ENCODE peak calls at places on chromosomes 11 and 22, in ten cellular contexts. U is thoracic aorta, F is PC-3, H is ascending aorta, V is heart right ventricle, I is cardiac muscle cell, G is mammary epithelial cell, M is lower lobe of right lung, C is heart left ventricle, W is sigmoid colon. A is an unnamed sample.

GRCh38 chr22:32761251-32761903 is 40.1 kb upstream of the TIMP3 start:
- DNase-seq in U (no peak), F (no peak), H (no peak), V (no peak), I (no peak), G (no peak), M (no peak), C (no peak), W (no peak), A (peak)

GRCh38 chr22:46055176-46055850 is 78.4 kb upstream of the WNT7B start:
- DNase-seq in U (no peak), F (peak), H (peak), V (no peak), I (no peak), G (peak), M (peak), C (no peak), W (peak), A (no peak)

GRCh38 chr11:113994077-113994954 is 19.4 kb downstream of the HTR3A start:
- DNase-seq in U (no peak), F (peak), H (no peak), V (peak), I (peak), G (no peak), M (no peak), C (no peak), W (no peak), A (no peak)

GRCh38 chr11:36300651-36301050 is 4.6 kb downstream of the PRR5L start:
- DNase-seq in U (no peak), F (peak), H (no peak), V (peak), I (no peak), G (no peak), M (peak), C (peak), W (peak), A (no peak)

GRCh38 chr22:38348751-38349496 is 31.7 kb upstream of the CSNK1E start:
- DNase-seq in U (no peak), F (no peak), H (peak), V (no peak), I (no peak), G (no peak), M (no peak), C (peak), W (peak), A (no peak)

GRCh38 chr11:75161506-75161905 is 10.6 kb downstream of the SLCO2B1 start:
- DNase-seq in U (no peak), F (no peak), H (no peak), V (peak), I (no peak), G (no peak), M (no peak), C (peak), W (no peak), A (no peak)

GRCh38 chr11:47443028-47443700 is 5.8 kb downstream of the RAPSN start:
- DNase-seq in U (no peak), F (no peak), H (no peak), V (no peak), I (no peak), G (no peak), M (no peak), C (peak), W (no peak), A (no peak)

GRCh38 chr11:6351782-6352181 is 31.5 kb upstream of the CAVIN3 start:
- DNase-seq in U (no peak), F (no peak), H (no peak), V (no peak), I (no peak), G (no peak), M (no peak), C (no peak), W (no peak), A (no peak)

GRCh38 chr11:116215471-116216113 is 557.2 kb downstream of the BUD13 start:
- DNase-seq in U (no peak), F (no peak), H (peak), V (no peak), I (peak), G (no peak), M (no peak), C (no peak), W (no peak), A (no peak)

GRCh38 chr11:81394324-81394723 is 1339.3 kb downstream of the FAM181B start:
- DNase-seq in U (no peak), F (no peak), H (no peak), V (no peak), I (no peak), G (no peak), M (no peak), C (no peak), W (no peak), A (no peak)

GRCh38 chr22:35863432-35863831 is 145.8 kb downstream of the APOL5 start:
- DNase-seq in U (no peak), F (no peak), H (no peak), V (no peak), I (no peak), G (no peak), M (no peak), C (no peak), W (no peak), A (no peak)

GRCh38 chr22:49163258-49163959 is 664.3 kb downstream of the BRD1 start:
- DNase-seq in U (no peak), F (no peak), H (no peak), V (no peak), I (no peak), G (no peak), M (no peak), C (peak), W (no peak), A (no peak)

GRCh38 chr11:116697011-116697410 is 75.8 kb downstream of the BUD13 start:
- DNase-seq in U (no peak), F (peak), H (peak), V (no peak), I (no peak), G (peak), M (no peak), C (no peak), W (no peak), A (no peak)

GRCh38 chr22:49300951-49301397 is 526.7 kb downstream of the BRD1 start:
- DNase-seq in U (no peak), F (no peak), H (peak), V (no peak), I (no peak), G (no peak), M (no peak), C (peak), W (no peak), A (no peak)

GRCh38 chr11:107606122-107606521 is 15.2 kb downstream of the ELMOD1 start:
- DNase-seq in U (no peak), F (peak), H (no peak), V (no peak), I (no peak), G (no peak), M (no peak), C (no peak), W (no peak), A (no peak)

DNA sequence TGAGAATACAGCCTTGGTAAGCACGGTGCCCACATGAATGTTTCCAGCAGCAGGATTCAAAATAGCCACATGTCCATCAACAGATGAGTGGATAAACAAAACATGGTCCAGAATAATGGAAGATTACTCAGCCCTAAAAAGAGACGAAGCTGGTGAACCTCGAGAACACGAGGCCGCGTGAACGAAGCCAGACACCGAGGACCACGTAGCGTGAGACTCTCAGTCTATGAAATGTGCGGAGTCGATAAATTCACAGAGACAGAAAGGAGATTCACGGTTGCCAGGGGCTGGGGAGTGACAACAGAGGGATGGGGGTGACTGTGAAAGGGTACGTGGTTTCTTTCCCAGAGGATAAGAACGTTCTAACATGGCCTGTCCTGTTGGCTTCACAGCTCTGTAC is 2.9 kb upstream of the ASCL2 start:
- DNase-seq in U (no peak), F (no peak), H (peak), V (no peak), I (no peak), G (no peak), M (no peak), C (no peak), W (peak), A (no peak)
- H3K27ac ChIP-seq in U (no peak), F (no peak), H (no peak), V (no peak), I (no peak), G (no peak), M (no peak), C (no peak), W (no peak), A (no peak)

GRCh38 chr11:134786636-134787035 is 374.6 kb upstream of the B3GAT1 start:
- DNase-seq in U (no peak), F (no peak), H (no peak), V (no peak), I (no peak), G (no peak), M (no peak), C (no peak), W (no peak), A (no peak)

GRCh38 chr11:134785059-134785458 is 373.0 kb upstream of the B3GAT1 start:
- DNase-seq in U (no peak), F (no peak), H (no peak), V (no peak), I (no peak), G (no peak), M (no peak), C (no peak), W (no peak), A (no peak)

GRCh38 chr11:134784046-134784445 is 372.0 kb upstream of the B3GAT1 start:
- DNase-seq in U (no peak), F (no peak), H (no peak), V (no peak), I (no peak), G (no peak), M (no peak), C (no peak), W (no peak), A (no peak)

GRCh38 chr11:134784525-134784924 is 372.5 kb upstream of the B3GAT1 start:
- DNase-seq in U (no peak), F (no peak), H (no peak), V (no peak), I (no peak), G (no peak), M (no peak), C (no peak), W (no peak), A (no peak)

DNA sequence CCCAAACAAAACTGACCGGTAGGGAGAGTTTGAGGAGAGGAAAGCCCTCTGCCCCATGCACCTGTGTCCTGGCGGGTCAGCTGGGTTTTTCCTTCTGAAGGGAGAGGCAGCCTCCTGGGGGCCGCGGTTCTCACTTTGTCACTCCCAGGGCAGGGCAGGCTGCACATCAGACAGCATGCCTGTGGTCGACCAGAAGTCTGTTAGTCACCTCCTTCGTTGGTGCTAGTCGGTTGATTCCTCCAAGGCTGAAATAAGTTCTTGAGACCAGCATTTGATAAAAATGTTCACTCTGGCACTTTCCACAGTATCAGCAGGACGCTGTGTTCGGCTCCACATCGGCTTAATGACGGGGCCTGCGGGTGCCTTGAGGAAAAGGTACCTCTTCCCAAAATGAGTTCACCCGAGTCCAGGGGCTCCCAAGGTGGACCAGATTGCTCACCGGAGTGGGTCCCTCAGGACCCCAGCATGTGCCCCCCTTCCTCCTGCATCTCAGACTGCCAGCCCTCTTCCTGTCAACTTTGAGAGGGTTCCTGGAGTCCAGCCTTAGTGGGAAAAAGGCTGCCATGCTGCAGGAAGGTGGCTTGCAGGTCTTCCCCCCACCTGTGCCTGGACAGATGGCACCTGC is 373.7 kb upstream of the B3GAT1 start:
- DNase-seq in U (no peak), F (no peak), H (no peak), V (no peak), I (no peak), G (no peak), M (no peak), C (no peak), W (no peak), A (peak)
- TF ChIP-seq CTCF in U (no peak), F (no peak), H (no peak), V (no peak), I (no peak), G (no peak), M (no peak), C (no peak), W (no peak), A (no peak)

GRCh38 chr11:64893194-64894069 is 15.0 kb upstream of the EHD1 start:
- DNase-seq in U (no peak), F (no peak), H (no peak), V (no peak), I (no peak), G (no peak), M (no peak), C (no peak), W (no peak), A (no peak)

GRCh38 chr11:64891880-64892279 is 13.5 kb upstream of the EHD1 start:
- DNase-seq in U (no peak), F (no peak), H (no peak), V (no peak), I (no peak), G (no peak), M (no peak), C (no peak), W (no peak), A (no peak)

GRCh38 chr11:64891215-64891848 is 12.9 kb upstream of the EHD1 start:
- DNase-seq in U (no peak), F (no peak), H (no peak), V (no peak), I (no peak), G (no peak), M (no peak), C (no peak), W (no peak), A (no peak)

GRCh38 chr11:64892838-64893193 is 14.4 kb upstream of the EHD1 start:
- DNase-seq in U (no peak), F (no peak), H (no peak), V (no peak), I (no peak), G (no peak), M (no peak), C (no peak), W (no peak), A (no peak)

GRCh38 chr11:64892411-64892831 is 14.0 kb upstream of the EHD1 start:
- DNase-seq in U (no peak), F (no peak), H (no peak), V (no peak), I (no peak), G (no peak), M (no peak), C (no peak), W (no peak), A (no peak)
- H3K27ac ChIP-seq in U (no peak), F (no peak), H (no peak), V (peak), I (no peak), G (no peak), M (no peak), C (peak), W (no peak), A (no peak)

GRCh38 chr11:3972431-3972830 is 117.0 kb downstream of the STIM1 start:
- DNase-seq in U (no peak), F (no peak), H (no peak), V (no peak), I (no peak), G (no peak), M (no peak), C (no peak), W (no peak), A (no peak)
- TF ChIP-seq CTCF in U (no peak), F (peak), H (no peak), V (no peak), I (no peak), G (no peak), M (no peak), C (no peak), W (no peak), A (no peak)

A was measured in brain microvascular endothelial cell.